ENCODE peak calls at places on chromosomes 3 and 15, in five cellular contexts. One of them, this sample, is unnamed.

GRCh38 chr3:72100626-72101187 is 315.8 kb upstream of the PROK2 start:
- DNase-seq in cerebellar nuclear complex: no peak
- DNase-seq in ACHN: peak; percentile 5
- DNase-seq in IMR-90: peak; percentile 60
- DNase-seq in cardiac muscle cell: peak; percentile 90
- DNase-seq in this sample: peak; percentile 75

GRCh38 chr15:56038015-56038414 is 44.6 kb upstream of the NEDD4 start:
- DNase-seq in ACHN: no peak
- DNase-seq in cerebellar nuclear complex: no peak
- DNase-seq in cardiac muscle cell: peak; percentile 69
- DNase-seq in IMR-90: peak; percentile 67
- DNase-seq in this sample: no peak

GRCh38 chr3:44931791-44932190 is 44.2 kb downstream of the ZDHHC3 start:
- DNase-seq in IMR-90: no peak
- DNase-seq in cardiac muscle cell: no peak
- DNase-seq in ACHN: no peak
- DNase-seq in cerebellar nuclear complex: no peak
- DNase-seq in this sample: no peak

GRCh38 chr15:89523101-89523500 is 26.7 kb upstream of the RHCG start:
- DNase-seq in cerebellar nuclear complex: no peak
- DNase-seq in cardiac muscle cell: no peak
- DNase-seq in ACHN: no peak
- DNase-seq in IMR-90: no peak
- DNase-seq in this sample: no peak

GRCh38 chr3:134708671-134709070 is 57.8 kb upstream of the KY start:
- DNase-seq in cardiac muscle cell: no peak
- DNase-seq in cerebellar nuclear complex: no peak
- DNase-seq in IMR-90: peak; percentile 67
- DNase-seq in ACHN: no peak
- DNase-seq in this sample: no peak

GRCh38 chr3:9352917-9353823 is 9.7 kb upstream of the THUMPD3 start:
- DNase-seq in ACHN: peak; percentile 61
- DNase-seq in cardiac muscle cell: peak; percentile 82
- DNase-seq in cerebellar nuclear complex: no peak
- DNase-seq in IMR-90: peak; percentile 79
- DNase-seq in this sample: peak; percentile 79

GRCh38 chr3:72144773-72145505 is 360.0 kb upstream of the PROK2 start:
- DNase-seq in IMR-90: no peak
- DNase-seq in ACHN: no peak
- DNase-seq in cardiac muscle cell: no peak
- DNase-seq in cerebellar nuclear complex: no peak
- DNase-seq in this sample: no peak

GRCh38 chr3:63808633-63809032 is 10.5 kb upstream of the C3orf49 start:
- DNase-seq in cerebellar nuclear complex: no peak
- DNase-seq in IMR-90: no peak
- DNase-seq in ACHN: no peak
- DNase-seq in cardiac muscle cell: no peak
- DNase-seq in this sample: no peak

GRCh38 chr15:66039117-66039860 is 170.0 kb downstream of the RAB11A start:
- DNase-seq in ACHN: no peak
- DNase-seq in cerebellar nuclear complex: no peak
- DNase-seq in cardiac muscle cell: no peak
- DNase-seq in IMR-90: no peak
- DNase-seq in this sample: no peak

GRCh38 chr3:36969540-36970432 is 23.1 kb downstream of the EPM2AIP1 start:
- DNase-seq in ACHN: peak; percentile 54
- DNase-seq in cardiac muscle cell: peak; percentile 46
- DNase-seq in cerebellar nuclear complex: no peak
- DNase-seq in IMR-90: peak; percentile 93
- DNase-seq in this sample: no peak

This sample was measured in colonic mucosa.